ENCODE peak calls at places on chromosomes 11 and 22, in ten cellular contexts. P, Q, M, J, S, K, U, W, E and A are unnamed samples.
A peak's percentile ranks its signal among the peaks of the same experiment; 100 is the strongest.

GRCh38 chr11:7896026-7896785 is 34.9 kb downstream of the OR10A6 start:
- DNase-seq in P (no peak), Q (no peak), M (no peak), J (no peak), S (no peak), K (no peak), U (no peak), W (no peak), E (no peak), A (no peak)

GRCh38 chr22:37894939-37895670 is 11.0 kb upstream of the MICALL1 start:
- DNase-seq in P (no peak), Q (no peak), M (no peak), J (no peak), S (no peak), K (no peak), U (peak; percentile 93), W (no peak), E (no peak), A (no peak)

GRCh38 chr11:124941703-124942102 is 5.9 kb upstream of the HEPACAM start:
- DNase-seq in P (no peak), Q (no peak), M (no peak), J (no peak), S (no peak), K (no peak), U (no peak), W (no peak), E (no peak), A (no peak)

GRCh38 chr11:86644291-86644690 is 28.1 kb downstream of the ME3 start:
- DNase-seq in P (no peak), Q (no peak), M (no peak), J (no peak), S (no peak), K (peak; percentile 86), U (no peak), W (no peak), E (no peak), A (no peak)

GRCh38 chr11:117238221-117238620 is 5.8 kb downstream of the RNF214 start:
- DNase-seq in P (no peak), Q (no peak), M (no peak), J (no peak), S (no peak), K (no peak), U (no peak), W (no peak), E (no peak), A (no peak)

GRCh38 chr11:122175316-122175715 is 59.3 kb upstream of the BLID start:
- DNase-seq in P (no peak), Q (no peak), M (no peak), J (no peak), S (no peak), K (no peak), U (no peak), W (no peak), E (no peak), A (no peak)

GRCh38 chr11:111586305-111586915 is 15.8 kb upstream of the SIK2 start:
- DNase-seq in P (no peak), Q (no peak), M (no peak), J (no peak), S (peak; percentile 50), K (peak; percentile 72), U (peak; percentile 56), W (no peak), E (no peak), A (no peak)

GRCh38 chr11:75465701-75466531 is 32.9 kb upstream of the KLHL35 start:
- DNase-seq in P (no peak), Q (no peak), M (no peak), J (no peak), S (no peak), K (peak; percentile 33), U (no peak), W (no peak), E (no peak), A (no peak)

GRCh38 chr11:134363592-134363991 is 31.8 kb downstream of the GLB1L2 start:
- DNase-seq in P (no peak), Q (no peak), M (no peak), J (no peak), S (no peak), K (no peak), U (no peak), W (no peak), E (no peak), A (no peak)

GRCh38 chr22:19855504-19856409 is 1.1 kb upstream of the GNB1L start:
- DNase-seq in P (no peak), Q (no peak), M (peak; percentile 84), J (no peak), S (peak; percentile 72), K (peak; percentile 76), U (peak; percentile 51), W (peak; percentile 70), E (peak; percentile 35), A (no peak)

DNA sequence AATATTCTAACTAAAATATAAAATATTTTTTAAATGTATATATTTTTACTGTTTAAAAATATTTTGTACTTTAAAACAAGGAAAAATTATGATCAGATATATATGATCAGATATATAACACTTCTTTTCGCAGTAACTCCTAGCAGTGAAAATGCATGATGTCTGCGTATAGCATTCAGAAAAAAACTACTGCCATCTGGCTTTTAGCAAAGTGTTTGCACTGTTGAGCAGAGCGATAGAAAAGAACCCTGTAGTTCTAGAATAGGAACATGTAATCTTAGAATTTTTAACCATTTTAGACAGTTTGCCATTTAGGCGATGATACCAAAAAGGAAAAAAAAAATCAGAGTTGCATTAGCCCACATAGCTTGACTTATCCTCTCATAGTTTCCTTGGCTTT is 370.4 kb upstream of the ANO3 start:
- DNase-seq in P (no peak), Q (no peak), M (no peak), J (no peak), S (no peak), K (no peak), U (no peak), W (no peak), E (no peak), A (no peak)
- TF ChIP-seq CTCF in P (peak; percentile 49), Q (no peak), M (peak; percentile 37), J (peak; percentile 46), S (no peak), K (no peak), U (no peak), W (no peak), E (no peak), A (peak; percentile 19)

GRCh38 chr11:46446343-46446751 is 54.8 kb upstream of the CHRM4 start:
- DNase-seq in P (no peak), Q (no peak), M (no peak), J (no peak), S (no peak), K (no peak), U (no peak), W (no peak), E (no peak), A (no peak)
- TF ChIP-seq CTCF in P (peak; percentile 33), Q (peak; percentile 46), M (peak; percentile 54), J (peak; percentile 40), S (peak; percentile 11), K (peak; percentile 13), U (no peak), W (no peak), E (no peak), A (no peak)

GRCh38 chr11:113373981-113374560 is 13.5 kb upstream of the ANKK1 start:
- DNase-seq in P (no peak), Q (no peak), M (no peak), J (no peak), S (no peak), K (peak; percentile 23), U (no peak), W (no peak), E (no peak), A (no peak)

GRCh38 chr11:113373306-113373705 is 14.3 kb upstream of the ANKK1 start:
- DNase-seq in P (no peak), Q (peak; percentile 16), M (no peak), J (no peak), S (no peak), K (peak; percentile 50), U (no peak), W (no peak), E (no peak), A (no peak)

GRCh38 chr11:113370634-113371033 is 16.9 kb upstream of the ANKK1 start:
- DNase-seq in P (no peak), Q (no peak), M (no peak), J (peak; percentile 55), S (no peak), K (no peak), U (no peak), W (no peak), E (no peak), A (no peak)

GRCh38 chr11:113369411-113369810 is 18.2 kb upstream of the ANKK1 start:
- DNase-seq in P (no peak), Q (no peak), M (no peak), J (no peak), S (no peak), K (no peak), U (no peak), W (no peak), E (no peak), A (no peak)

DNA sequence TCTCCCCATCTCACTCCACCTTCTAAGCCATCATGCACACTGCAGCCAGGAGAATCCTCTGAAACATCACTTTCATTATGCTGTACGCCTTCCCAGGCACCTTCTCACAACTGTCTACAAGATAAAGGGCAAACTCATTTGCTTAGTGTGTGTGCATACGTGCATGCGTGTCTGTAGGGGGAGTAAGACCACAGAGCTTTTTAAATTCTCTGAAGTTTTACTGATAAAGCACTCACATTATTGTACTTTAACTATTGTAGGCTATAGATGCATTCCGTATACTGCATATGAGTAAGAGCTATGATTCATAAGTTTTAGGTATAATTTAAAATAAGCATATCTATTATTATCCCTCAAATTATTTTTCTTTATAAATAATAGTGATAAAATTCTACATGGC is 15.3 kb upstream of the ANKK1 start:
- DNase-seq in P (no peak), Q (no peak), M (no peak), J (no peak), S (no peak), K (no peak), U (no peak), W (no peak), E (no peak), A (no peak)
- TF ChIP-seq CTCF in P (no peak), Q (no peak), M (peak; percentile 12), J (no peak), S (no peak), K (peak; percentile 26), U (no peak), W (no peak), E (no peak), A (peak; percentile 20)

DNA sequence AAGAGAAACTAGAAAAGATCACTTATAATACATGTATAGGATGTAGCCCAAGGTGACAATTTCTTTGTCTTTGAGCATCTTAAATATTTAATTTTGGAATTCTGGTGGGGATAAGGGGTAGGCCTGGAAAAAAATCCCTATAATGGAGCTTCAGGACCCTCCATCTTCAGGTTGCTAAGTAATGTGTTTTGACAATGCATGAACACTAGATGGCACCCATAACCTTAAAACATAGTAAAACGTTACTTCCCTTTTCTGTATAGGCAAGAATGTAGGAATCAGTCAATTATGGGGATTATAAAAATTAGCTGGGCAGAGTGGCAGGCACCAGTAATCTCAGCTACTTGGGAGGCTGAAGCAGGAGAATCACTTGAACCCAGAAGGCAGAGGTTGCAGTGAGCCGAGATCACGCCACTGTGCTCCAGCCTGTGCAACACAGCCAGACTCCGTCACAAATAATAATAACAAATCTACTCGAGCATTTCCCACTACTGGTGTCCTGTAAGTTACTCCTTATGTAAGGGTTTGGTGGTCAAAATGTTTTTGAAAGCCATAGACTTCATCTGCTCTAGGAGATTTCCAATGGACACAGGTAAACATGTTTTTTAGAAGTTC is 541.9 kb upstream of the CCDC90B start:
- DNase-seq in P (no peak), Q (no peak), M (no peak), J (no peak), S (peak; percentile 41), K (peak; percentile 62), U (peak; percentile 35), W (no peak), E (no peak), A (no peak)
- TF ChIP-seq CTCF in P (peak; percentile 80), Q (peak; percentile 50), M (peak; percentile 69), J (peak; percentile 73), S (peak; percentile 20), K (peak; percentile 63), U (peak; percentile 73), W (no peak), E (peak; percentile 62), A (peak; percentile 68)